ENCODE peak calls at places on chromosomes 5 and 9, in nine cellular contexts. S is AG08396, O is astrocyte of the spinal cord, H is iris pigment epithelial cell, Q is mesothelial cell of epicardium, D is GM18507, J is hippocampal formation, V is H7, L is left colon. B is an unnamed sample.

GRCh38 chr9:135604437-135605237 is 34.7 kb downstream of the GLT6D1 start:
- DNase-seq in S (no peak), O (no peak), H (no peak), Q (peak; percentile 38), D (no peak), J (no peak), V (peak; percentile 68), L (no peak), B (no peak)

GRCh38 chr5:74649421-74649973 is 9.0 kb upstream of the ENC1 start:
- DNase-seq in S (no peak), O (no peak), H (no peak), Q (no peak), D (no peak), J (no peak), V (no peak), L (no peak), B (no peak)

GRCh38 chr5:179343902-179344300 is 1.4 kb downstream of the ADAMTS2 start:
- DNase-seq in S (peak; percentile 85), O (no peak), H (peak; percentile 45), Q (peak; percentile 57), D (no peak), J (no peak), V (peak; percentile 97), L (no peak), B (peak; percentile 86)

GRCh38 chr9:16521868-16522381 is 348.5 kb downstream of the BNC2 start:
- DNase-seq in S (peak; percentile 60), O (peak; percentile 94), H (peak; percentile 81), Q (no peak), D (no peak), J (no peak), V (no peak), L (peak; percentile 10), B (no peak)

GRCh38 chr5:133499896-133500295 is 112.4 kb downstream of the FSTL4 start:
- DNase-seq in S (no peak), O (no peak), H (no peak), Q (no peak), D (no peak), J (no peak), V (no peak), L (peak; percentile 13), B (no peak)

GRCh38 chr5:158967566-158967965 is 132.2 kb downstream of the EBF1 start:
- DNase-seq in S (no peak), O (peak; percentile 39), H (no peak), Q (no peak), D (no peak), J (no peak), V (no peak), L (no peak), B (no peak)

GRCh38 chr9:4077499-4078102 is 222.3 kb downstream of the GLIS3 start:
- DNase-seq in S (peak; percentile 54), O (peak; percentile 85), H (peak; percentile 84), Q (peak; percentile 61), D (peak; percentile 25), J (peak; percentile 18), V (peak; percentile 34), L (peak; percentile 91), B (no peak)

GRCh38 chr5:38648703-38649291 is 92.4 kb upstream of the LIFR start:
- DNase-seq in S (no peak), O (no peak), H (no peak), Q (no peak), D (no peak), J (no peak), V (no peak), L (no peak), B (no peak)

GRCh38 chr5:150131978-150132694 is 23.5 kb downstream of the PDGFRB start:
- DNase-seq in S (peak; percentile 50), O (no peak), H (no peak), Q (no peak), D (no peak), J (no peak), V (no peak), L (peak; percentile 37), B (no peak)

GRCh38 chr5:144487761-144488160 is 317.1 kb downstream of the KCTD16 start:
- DNase-seq in S (no peak), O (no peak), H (no peak), Q (no peak), D (no peak), J (no peak), V (peak; percentile 2), L (no peak), B (no peak)